ENCODE peak calls at places on chromosome 20, in five cellular contexts. One of them, this sample, is unnamed.

GRCh38 chr20:52031574-52032303 is 159.8 kb downstream of the ZFP64 start:
- DNase-seq in HepG2: peak; percentile 95
- DNase-seq in K562: no peak
- DNase-seq in GM12878: no peak
- DNase-seq in SK-N-SH: no peak
- DNase-seq in this sample: no peak

GRCh38 chr20:24684421-24684871 is 215.0 kb downstream of the SYNDIG1 start:
- DNase-seq in HepG2: no peak
- DNase-seq in K562: no peak
- DNase-seq in GM12878: no peak
- DNase-seq in SK-N-SH: no peak
- DNase-seq in this sample: no peak

GRCh38 chr20:63446174-63447024 is 26.1 kb downstream of the KCNQ2 start:
- DNase-seq in HepG2: no peak
- DNase-seq in K562: no peak
- DNase-seq in GM12878: no peak
- DNase-seq in SK-N-SH: peak; percentile 78
- DNase-seq in this sample: no peak

GRCh38 chr20:57335392-57335791 is 5.8 kb downstream of the SPO11 start:
- DNase-seq in HepG2: no peak
- DNase-seq in K562: no peak
- DNase-seq in GM12878: no peak
- DNase-seq in SK-N-SH: no peak
- DNase-seq in this sample: no peak

GRCh38 chr20:1711826-1712601 is 54.4 kb upstream of the SIRPG start:
- DNase-seq in HepG2: no peak
- DNase-seq in K562: no peak
- DNase-seq in GM12878: no peak
- DNase-seq in SK-N-SH: peak; percentile 11
- DNase-seq in this sample: no peak

GRCh38 chr20:61954276-61955021 is 111.2 kb downstream of the TAF4 start:
- DNase-seq in HepG2: no peak
- DNase-seq in K562: no peak
- DNase-seq in GM12878: no peak
- DNase-seq in SK-N-SH: no peak
- DNase-seq in this sample: no peak

GRCh38 chr20:61942526-61942925 is 123.2 kb downstream of the TAF4 start:
- DNase-seq in HepG2: no peak
- DNase-seq in K562: no peak
- DNase-seq in GM12878: no peak
- DNase-seq in SK-N-SH: no peak
- DNase-seq in this sample: no peak

GRCh38 chr20:58682656-58683055 is 9.9 kb upstream of the NPEPL1 start:
- DNase-seq in HepG2: no peak
- DNase-seq in K562: no peak
- DNase-seq in GM12878: no peak
- DNase-seq in SK-N-SH: no peak
- DNase-seq in this sample: no peak

GRCh38 chr20:2468581-2469407 is 1.8 kb downstream of the SNRPB start:
- DNase-seq in HepG2: no peak
- DNase-seq in K562: no peak
- DNase-seq in GM12878: no peak
- DNase-seq in SK-N-SH: no peak
- DNase-seq in this sample: no peak

GRCh38 chr20:19945732-19946670 is 71.2 kb upstream of the NAA20 start:
- DNase-seq in HepG2: no peak
- DNase-seq in K562: no peak
- DNase-seq in GM12878: no peak
- DNase-seq in SK-N-SH: no peak
- DNase-seq in this sample: no peak
- TF ChIP-seq FOXM1 in HepG2: no peak
- TF ChIP-seq FOXM1 in K562: no peak
- TF ChIP-seq FOXM1 in GM12878: no peak
- TF ChIP-seq FOXM1 in SK-N-SH: no peak
- TF ChIP-seq FOXM1 in this sample: no peak

DNA sequence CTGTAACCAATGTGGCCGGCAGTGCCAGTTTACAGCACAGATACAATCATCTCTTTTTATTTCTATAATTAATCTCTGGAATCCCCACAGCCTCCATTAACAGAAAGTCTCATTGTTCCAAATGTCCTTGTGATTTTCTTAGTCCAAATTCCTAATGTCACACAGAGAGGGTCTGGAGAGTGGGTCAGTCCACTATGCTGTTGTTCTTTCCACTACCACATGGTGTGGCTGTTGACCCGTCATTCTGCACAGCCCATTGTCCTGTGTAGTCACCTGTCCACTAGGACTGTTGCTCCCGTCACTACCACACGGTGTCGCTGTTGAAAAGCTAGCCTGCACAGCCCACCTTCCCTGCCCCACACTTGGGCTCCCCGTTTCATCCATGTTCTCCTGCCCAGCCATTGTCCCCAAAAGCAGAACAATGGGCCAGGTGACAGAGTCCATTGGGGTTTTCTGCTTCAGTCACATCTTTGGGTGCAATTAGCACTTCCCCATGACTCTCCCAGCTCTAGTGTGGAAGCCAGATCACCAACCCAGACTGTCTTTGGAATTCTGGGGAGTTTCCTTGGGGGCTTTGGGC is 8.6 kb upstream of the LBP start:
- DNase-seq in HepG2: peak; percentile 72
- DNase-seq in K562: peak; percentile 82
- DNase-seq in GM12878: no peak
- DNase-seq in SK-N-SH: peak; percentile 30
- DNase-seq in this sample: peak; percentile 67
- TF ChIP-seq FOXM1 in HepG2: no peak
- TF ChIP-seq FOXM1 in K562: no peak
- TF ChIP-seq FOXM1 in GM12878: no peak
- TF ChIP-seq FOXM1 in SK-N-SH: no peak
- TF ChIP-seq FOXM1 in this sample: no peak

GRCh38 chr20:59779656-59780380 is 153.6 kb downstream of the SYCP2 start:
- DNase-seq in HepG2: no peak
- DNase-seq in K562: no peak
- DNase-seq in GM12878: no peak
- DNase-seq in SK-N-SH: no peak
- DNase-seq in this sample: no peak
- TF ChIP-seq FOXM1 in HepG2: no peak
- TF ChIP-seq FOXM1 in K562: no peak
- TF ChIP-seq FOXM1 in GM12878: no peak
- TF ChIP-seq FOXM1 in SK-N-SH: no peak
- TF ChIP-seq FOXM1 in this sample: no peak

GRCh38 chr20:23368316-23369110 is 6.5 kb downstream of the GZF1 start:
- DNase-seq in HepG2: no peak
- DNase-seq in K562: no peak
- DNase-seq in GM12878: no peak
- DNase-seq in SK-N-SH: no peak
- DNase-seq in this sample: no peak

GRCh38 chr20:23369424-23369823 is 7.4 kb downstream of the GZF1 start:
- DNase-seq in HepG2: no peak
- DNase-seq in K562: no peak
- DNase-seq in GM12878: no peak
- DNase-seq in SK-N-SH: no peak
- DNase-seq in this sample: no peak

GRCh38 chr20:23365390-23366165 is 3.6 kb downstream of the GZF1 start:
- DNase-seq in HepG2: no peak
- DNase-seq in K562: no peak
- DNase-seq in GM12878: no peak
- DNase-seq in SK-N-SH: peak; percentile 37
- DNase-seq in this sample: no peak

GRCh38 chr20:23367770-23368169 is 5.8 kb downstream of the GZF1 start:
- DNase-seq in HepG2: no peak
- DNase-seq in K562: no peak
- DNase-seq in GM12878: no peak
- DNase-seq in SK-N-SH: no peak
- DNase-seq in this sample: no peak

DNA sequence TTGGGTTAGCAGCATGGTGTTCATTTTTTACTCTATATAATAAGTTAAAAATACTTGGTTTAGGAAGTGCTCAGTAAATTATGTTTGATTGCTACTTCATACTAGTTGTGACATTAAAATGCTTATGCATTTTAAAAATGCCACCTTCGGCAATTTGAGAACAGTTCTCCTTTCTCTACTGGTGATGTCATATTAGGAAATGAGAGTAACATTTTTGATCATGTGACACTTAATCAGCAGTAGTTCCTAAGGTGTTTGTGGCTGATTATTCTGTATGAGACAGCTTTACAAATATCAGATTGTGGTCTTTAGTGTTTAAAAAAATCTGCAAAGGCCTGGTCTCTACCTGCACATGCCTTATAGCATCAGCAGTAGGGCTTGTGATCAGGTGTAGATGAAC is 4.4 kb downstream of the GZF1 start:
- DNase-seq in HepG2: no peak
- DNase-seq in K562: no peak
- DNase-seq in GM12878: no peak
- DNase-seq in SK-N-SH: no peak
- DNase-seq in this sample: no peak
- TF ChIP-seq FOXM1 in HepG2: no peak
- TF ChIP-seq FOXM1 in K562: no peak
- TF ChIP-seq FOXM1 in GM12878: no peak
- TF ChIP-seq FOXM1 in SK-N-SH: no peak
- TF ChIP-seq FOXM1 in this sample: no peak

DNA sequence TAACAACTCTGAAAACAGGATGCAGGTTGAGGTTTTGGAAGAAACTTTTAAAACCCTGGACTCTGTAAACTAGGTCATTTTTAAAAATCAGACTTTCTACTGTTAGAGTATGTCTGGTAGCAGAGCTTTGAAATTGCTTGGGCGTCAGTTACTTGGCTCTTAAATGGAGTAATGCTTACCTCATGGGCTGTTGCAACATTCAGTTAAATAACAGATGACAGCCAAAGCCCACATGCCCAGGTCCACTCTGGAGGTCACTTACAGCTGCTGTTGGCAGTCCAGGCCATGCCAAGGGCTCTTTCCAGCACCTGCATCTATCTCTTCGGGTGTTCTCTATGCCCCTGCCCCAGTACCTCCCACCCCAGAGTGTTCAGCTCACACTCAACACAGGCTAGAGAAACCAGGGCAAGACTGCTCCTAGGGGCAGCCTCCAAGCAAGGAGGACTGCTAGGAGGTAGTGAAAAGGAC is 96.4 kb downstream of the BANF2 start:
- DNase-seq in HepG2: peak; percentile 82
- DNase-seq in K562: no peak
- DNase-seq in GM12878: no peak
- DNase-seq in SK-N-SH: no peak
- DNase-seq in this sample: no peak
- TF ChIP-seq FOXM1 in HepG2: no peak
- TF ChIP-seq FOXM1 in K562: no peak
- TF ChIP-seq FOXM1 in GM12878: no peak
- TF ChIP-seq FOXM1 in SK-N-SH: no peak
- TF ChIP-seq FOXM1 in this sample: no peak

GRCh38 chr20:15320941-15321340 is 983.5 kb upstream of the FLRT3 start:
- DNase-seq in HepG2: no peak
- DNase-seq in K562: no peak
- DNase-seq in GM12878: no peak
- DNase-seq in SK-N-SH: no peak
- DNase-seq in this sample: no peak
- TF ChIP-seq FOXM1 in HepG2: no peak
- TF ChIP-seq FOXM1 in K562: no peak
- TF ChIP-seq FOXM1 in GM12878: no peak
- TF ChIP-seq FOXM1 in SK-N-SH: no peak
- TF ChIP-seq FOXM1 in this sample: no peak